ENCODE peak calls at places on chromosomes 7 and 10, in eight cellular contexts. A is brain microvascular endothelial cell, V is lower lobe of right lung, W is A549, K is lung, C is transverse colon, N is right lobe of liver, H is ovary. L is an unnamed sample.

GRCh38 chr7:28754027-28754426 is 204.1 kb downstream of the TRIL start:
- DNase-seq in A (peak; percentile 50), V (no peak), W (peak; percentile 9), K (no peak), C (no peak), N (no peak), H (no peak), L (no peak)

GRCh38 chr10:72875250-72876055 is 18.1 kb upstream of the OIT3 start:
- DNase-seq in A (no peak), V (no peak), W (peak; percentile 31), K (no peak), C (no peak), N (no peak), H (no peak), L (peak; percentile 37)

GRCh38 chr10:20672724-20673123 is 224.4 kb downstream of the NEBL start:
- DNase-seq in A (no peak), V (no peak), W (no peak), K (no peak), C (no peak), N (no peak), H (no peak), L (no peak)

GRCh38 chr10:110725809-110726641 is 81.9 kb downstream of the RBM20 start:
- DNase-seq in A (peak; percentile 65), V (no peak), W (no peak), K (no peak), C (no peak), N (peak; percentile 29), H (no peak), L (no peak)

GRCh38 chr7:70312336-70312735 is 714.1 kb downstream of the AUTS2 start:
- DNase-seq in A (no peak), V (no peak), W (no peak), K (no peak), C (no peak), N (no peak), H (no peak), L (no peak)

GRCh38 chr10:7436490-7437100 is 25.8 kb upstream of the SFMBT2 start:
- DNase-seq in A (no peak), V (no peak), W (no peak), K (no peak), C (no peak), N (no peak), H (no peak), L (no peak)

GRCh38 chr7:17660116-17660515 is 280.2 kb downstream of the SNX13 start:
- DNase-seq in A (peak; percentile 33), V (no peak), W (no peak), K (no peak), C (no peak), N (no peak), H (no peak), L (no peak)

GRCh38 chr10:24974978-24975377 is 22.6 kb upstream of the PRTFDC1 start:
- DNase-seq in A (peak; percentile 52), V (no peak), W (no peak), K (no peak), C (no peak), N (peak; percentile 27), H (peak; percentile 69), L (no peak)

GRCh38 chr10:62183442-62183841 is 85.2 kb downstream of the RTKN2 start:
- DNase-seq in A (no peak), V (no peak), W (no peak), K (no peak), C (no peak), N (no peak), H (no peak), L (no peak)

GRCh38 chr10:80457554-80458262 is 3.6 kb downstream of the TSPAN14 start:
- DNase-seq in A (no peak), V (no peak), W (no peak), K (no peak), C (no peak), N (no peak), H (no peak), L (no peak)

GRCh38 chr10:132360766-132361447 is 28.9 kb downstream of the LRRC27 start:
- DNase-seq in A (no peak), V (no peak), W (peak; percentile 44), K (no peak), C (no peak), N (no peak), H (no peak), L (peak; percentile 26)

GRCh38 chr10:131698232-131698631 is 202.6 kb upstream of the PPP2R2D start:
- DNase-seq in A (no peak), V (no peak), W (no peak), K (no peak), C (no peak), N (no peak), H (no peak), L (no peak)

GRCh38 chr7:106485031-106485551 is 175.9 kb downstream of the CCDC71L start:
- DNase-seq in A (peak; percentile 3), V (no peak), W (no peak), K (no peak), C (no peak), N (no peak), H (no peak), L (peak; percentile 53)
- H3K27ac ChIP-seq in A (no peak overlapping the region), V (peak overlapping the region; percentile 5), W (peak overlapping the region; percentile 16), K (peak overlapping the region; percentile 74), C (peak overlapping the region; percentile 66), N (peak overlapping the region; percentile 19), H (no peak overlapping the region), L (no peak overlapping the region)

DNA sequence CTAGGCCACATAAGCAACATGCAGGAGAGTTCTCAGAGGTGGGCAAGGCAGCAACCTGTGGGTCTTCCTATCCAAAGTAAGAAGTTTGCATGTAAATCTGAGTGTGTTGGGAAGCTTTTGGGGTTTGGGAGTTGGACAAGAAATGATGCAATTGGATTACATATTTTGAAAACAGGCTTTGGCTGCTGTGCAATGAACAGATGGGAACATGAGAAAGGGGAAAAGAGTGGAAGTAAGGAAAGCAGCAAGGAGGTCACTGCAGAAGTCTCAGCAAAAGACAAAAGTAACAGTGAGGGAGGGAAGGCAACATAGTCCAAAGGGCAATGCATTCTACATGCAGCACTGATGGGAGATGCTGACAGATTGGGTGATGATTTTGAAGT is 61.1 kb upstream of the C10orf90 start:
- DNase-seq in A (no peak), V (no peak), W (no peak), K (no peak), C (no peak), N (no peak), H (no peak), L (no peak)
- TF ChIP-seq CTCF in A (no peak), V (no peak), W (no peak), K (no peak), C (no peak), N (no peak), H (no peak), L (no peak)

GRCh38 chr10:5461914-5462840 is 37.2 kb downstream of the CALML5 start:
- DNase-seq in A (peak; percentile 48), V (no peak), W (no peak), K (no peak), C (no peak), N (no peak), H (no peak), L (no peak)
- H3K27ac ChIP-seq in A (peak overlapping the region; percentile 14), V (no peak overlapping the region), W (no peak overlapping the region), K (no peak overlapping the region), C (no peak overlapping the region), N (no peak overlapping the region), H (no peak overlapping the region), L (peak overlapping the region; percentile 63)

GRCh38 chr7:11780267-11780666 is 51.7 kb downstream of the THSD7A start:
- DNase-seq in A (no peak), V (no peak), W (no peak), K (no peak), C (no peak), N (no peak), H (no peak), L (no peak)

GRCh38 chr7:11779864-11780263 is 52.1 kb downstream of the THSD7A start:
- DNase-seq in A (no peak), V (no peak), W (no peak), K (no peak), C (no peak), N (no peak), H (no peak), L (no peak)

GRCh38 chr7:11775401-11775800 is 56.6 kb downstream of the THSD7A start:
- DNase-seq in A (no peak), V (no peak), W (no peak), K (no peak), C (no peak), N (no peak), H (no peak), L (no peak)

GRCh38 chr7:11776083-11776482 is 55.9 kb downstream of the THSD7A start:
- DNase-seq in A (no peak), V (no peak), W (no peak), K (no peak), C (no peak), N (no peak), H (no peak), L (no peak)
- TF ChIP-seq CTCF in A (no peak), V (no peak), W (no peak), K (no peak), C (no peak), N (no peak), H (no peak), L (no peak)

GRCh38 chr7:25965405-25966123 is 186.4 kb upstream of the NFE2L3 start:
- DNase-seq in A (peak; percentile 9), V (no peak), W (no peak), K (no peak), C (no peak), N (no peak), H (no peak), L (peak; percentile 58)
- H3K27ac ChIP-seq in A (no peak overlapping the region), V (no peak overlapping the region), W (no peak overlapping the region), K (no peak overlapping the region), C (peak overlapping the region; percentile 56), N (no peak overlapping the region), H (no peak overlapping the region), L (no peak overlapping the region)

GRCh38 chr10:96023168-96023567 is 20.2 kb upstream of the CCNJ start:
- DNase-seq in A (no peak), V (no peak), W (no peak), K (no peak), C (no peak), N (no peak), H (no peak), L (no peak)

GRCh38 chr10:96022739-96023138 is 20.6 kb upstream of the CCNJ start:
- DNase-seq in A (no peak), V (no peak), W (no peak), K (no peak), C (no peak), N (no peak), H (no peak), L (no peak)

GRCh38 chr10:96021332-96021731 is 22.1 kb upstream of the CCNJ start:
- DNase-seq in A (no peak), V (no peak), W (no peak), K (no peak), C (no peak), N (no peak), H (no peak), L (no peak)

DNA sequence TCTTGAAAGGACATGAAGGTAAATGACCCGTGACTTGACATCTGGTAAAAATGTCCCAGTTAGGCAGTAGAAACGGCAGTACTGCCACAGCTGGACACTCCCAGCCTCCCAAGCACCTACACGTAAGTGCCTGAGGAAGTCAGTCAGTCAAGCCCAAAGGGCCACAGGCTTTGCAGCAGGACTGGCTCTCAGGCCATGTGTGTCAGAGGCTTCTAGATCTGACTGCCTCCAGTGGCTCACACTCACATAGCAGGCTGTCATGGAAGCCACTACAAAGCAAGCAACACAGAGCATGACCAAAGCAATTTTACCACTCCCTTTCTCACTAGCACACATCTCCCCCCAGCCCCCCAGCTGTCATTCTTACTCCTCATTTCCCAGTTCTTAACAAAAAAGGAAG is 17.8 kb upstream of the CCNJ start:
- DNase-seq in A (peak; percentile 28), V (no peak), W (peak; percentile 18), K (no peak), C (no peak), N (no peak), H (no peak), L (no peak)
- TF ChIP-seq CTCF in A (peak; percentile 48), V (no peak), W (no peak), K (no peak), C (no peak), N (no peak), H (no peak), L (no peak)

GRCh38 chr10:13993169-13993568 is 337.6 kb downstream of the FRMD4A start:
- DNase-seq in A (no peak), V (no peak), W (no peak), K (no peak), C (no peak), N (no peak), H (peak; percentile 33), L (no peak)
- H3K27ac ChIP-seq in A (no peak overlapping the region), V (no peak overlapping the region), W (no peak overlapping the region), K (no peak overlapping the region), C (no peak overlapping the region), N (no peak overlapping the region), H (no peak overlapping the region), L (no peak overlapping the region)

L was measured in RWPE1.